ENCODE peak calls at places on chromosome 22, in eight cellular contexts. One of them, this sample, is unnamed.

GRCh38 chr22:25900390-25900789 is 158.4 kb downstream of the MYO18B start:
- DNase-seq in heart left ventricle: no peak
- DNase-seq in lower leg skin: peak
- DNase-seq in HCT116: no peak
- DNase-seq in Peyer's patch: no peak
- DNase-seq in H1: no peak
- DNase-seq in stomach: no peak
- DNase-seq in A549: no peak
- DNase-seq in this sample: no peak

GRCh38 chr22:46055176-46055850 is 78.4 kb upstream of the WNT7B start:
- DNase-seq in heart left ventricle: peak
- DNase-seq in lower leg skin: peak
- DNase-seq in HCT116: no peak
- DNase-seq in Peyer's patch: peak
- DNase-seq in H1: no peak
- DNase-seq in stomach: peak
- DNase-seq in A549: no peak
- DNase-seq in this sample: no peak

GRCh38 chr22:19287076-19287724 is 4.3 kb downstream of the CLTCL1 start:
- DNase-seq in heart left ventricle: no peak
- DNase-seq in lower leg skin: no peak
- DNase-seq in HCT116: no peak
- DNase-seq in Peyer's patch: no peak
- DNase-seq in H1: no peak
- DNase-seq in stomach: no peak
- DNase-seq in A549: peak
- DNase-seq in this sample: no peak

GRCh38 chr22:43313497-43314474 is 29.4 kb downstream of the SCUBE1 start:
- DNase-seq in heart left ventricle: peak
- DNase-seq in lower leg skin: peak
- DNase-seq in HCT116: no peak
- DNase-seq in Peyer's patch: no peak
- DNase-seq in H1: no peak
- DNase-seq in stomach: no peak
- DNase-seq in A549: no peak
- DNase-seq in this sample: peak

GRCh38 chr22:33971561-33971961 is 51.3 kb upstream of the LARGE1 start:
- DNase-seq in heart left ventricle: no peak
- DNase-seq in lower leg skin: no peak
- DNase-seq in HCT116: no peak
- DNase-seq in Peyer's patch: no peak
- DNase-seq in H1: no peak
- DNase-seq in stomach: no peak
- DNase-seq in A549: no peak
- DNase-seq in this sample: peak

GRCh38 chr22:20025401-20026203 is 4.7 kb downstream of the TANGO2 start:
- DNase-seq in heart left ventricle: no peak
- DNase-seq in lower leg skin: no peak
- DNase-seq in HCT116: no peak
- DNase-seq in Peyer's patch: no peak
- DNase-seq in H1: no peak
- DNase-seq in stomach: no peak
- DNase-seq in A549: no peak
- DNase-seq in this sample: no peak

GRCh38 chr22:47175151-47175760 is 412.8 kb downstream of the TBC1D22A start:
- DNase-seq in heart left ventricle: peak
- DNase-seq in lower leg skin: peak
- DNase-seq in HCT116: no peak
- DNase-seq in Peyer's patch: peak
- DNase-seq in H1: no peak
- DNase-seq in stomach: no peak
- DNase-seq in A549: no peak
- DNase-seq in this sample: no peak

GRCh38 chr22:26887456-26887855 is 230.1 kb downstream of the MIAT start:
- DNase-seq in heart left ventricle: no peak
- DNase-seq in lower leg skin: no peak
- DNase-seq in HCT116: no peak
- DNase-seq in Peyer's patch: no peak
- DNase-seq in H1: no peak
- DNase-seq in stomach: no peak
- DNase-seq in A549: peak
- DNase-seq in this sample: no peak

GRCh38 chr22:20084547-20085413 is 4.7 kb downstream of the DGCR8 start:
- DNase-seq in heart left ventricle: peak
- DNase-seq in lower leg skin: no peak
- DNase-seq in HCT116: no peak
- DNase-seq in Peyer's patch: no peak
- DNase-seq in H1: no peak
- DNase-seq in stomach: peak
- DNase-seq in A549: no peak
- DNase-seq in this sample: peak

GRCh38 chr22:44289429-44290171 is 23.2 kb downstream of the SHISAL1 start:
- DNase-seq in heart left ventricle: no peak
- DNase-seq in lower leg skin: no peak
- DNase-seq in HCT116: no peak
- DNase-seq in Peyer's patch: no peak
- DNase-seq in H1: no peak
- DNase-seq in stomach: no peak
- DNase-seq in A549: no peak
- DNase-seq in this sample: no peak

GRCh38 chr22:30573594-30574094 is 821 bp downstream of the GAL3ST1 start:
- DNase-seq in heart left ventricle: no peak
- DNase-seq in lower leg skin: no peak
- DNase-seq in HCT116: no peak
- DNase-seq in Peyer's patch: no peak
- DNase-seq in H1: no peak
- DNase-seq in stomach: peak
- DNase-seq in A549: no peak
- DNase-seq in this sample: no peak

GRCh38 chr22:49634006-49634772 is 193.5 kb downstream of the BRD1 start:
- DNase-seq in heart left ventricle: peak
- DNase-seq in lower leg skin: no peak
- DNase-seq in HCT116: no peak
- DNase-seq in Peyer's patch: no peak
- DNase-seq in H1: no peak
- DNase-seq in stomach: no peak
- DNase-seq in A549: no peak
- DNase-seq in this sample: no peak

GRCh38 chr22:46514592-46515207 is 22.7 kb downstream of the CELSR1 start:
- DNase-seq in heart left ventricle: no peak
- DNase-seq in lower leg skin: no peak
- DNase-seq in HCT116: no peak
- DNase-seq in Peyer's patch: no peak
- DNase-seq in H1: no peak
- DNase-seq in stomach: no peak
- DNase-seq in A549: peak
- DNase-seq in this sample: no peak

GRCh38 chr22:24564376-24565058 is 8.7 kb downstream of the SNRPD3 start:
- DNase-seq in heart left ventricle: peak
- DNase-seq in lower leg skin: no peak
- DNase-seq in HCT116: no peak
- DNase-seq in Peyer's patch: no peak
- DNase-seq in H1: no peak
- DNase-seq in stomach: no peak
- DNase-seq in A549: no peak
- DNase-seq in this sample: no peak

GRCh38 chr22:28951530-28951929 is 68.2 kb downstream of the ZNRF3 start:
- DNase-seq in heart left ventricle: no peak
- DNase-seq in lower leg skin: peak
- DNase-seq in HCT116: no peak
- DNase-seq in Peyer's patch: no peak
- DNase-seq in H1: no peak
- DNase-seq in stomach: no peak
- DNase-seq in A549: no peak
- DNase-seq in this sample: no peak

GRCh38 chr22:30276041-30276440 is 9.4 kb upstream of the OSM start:
- DNase-seq in heart left ventricle: no peak
- DNase-seq in lower leg skin: no peak
- DNase-seq in HCT116: no peak
- DNase-seq in Peyer's patch: no peak
- DNase-seq in H1: no peak
- DNase-seq in stomach: no peak
- DNase-seq in A549: no peak
- DNase-seq in this sample: no peak

GRCh38 chr22:35835998-35836691 is 118.5 kb downstream of the APOL5 start:
- DNase-seq in heart left ventricle: peak
- DNase-seq in lower leg skin: no peak
- DNase-seq in HCT116: peak
- DNase-seq in Peyer's patch: peak
- DNase-seq in H1: no peak
- DNase-seq in stomach: peak
- DNase-seq in A549: peak
- DNase-seq in this sample: no peak
- TF ChIP-seq POLR2A in heart left ventricle: no peak
- TF ChIP-seq POLR2A in lower leg skin: no peak
- TF ChIP-seq POLR2A in HCT116: no peak
- TF ChIP-seq POLR2A in Peyer's patch: no peak
- TF ChIP-seq POLR2A in H1: peak
- TF ChIP-seq POLR2A in stomach: no peak
- TF ChIP-seq POLR2A in A549: no peak
- TF ChIP-seq POLR2A in this sample: no peak

GRCh38 chr22:41256254-41256897 is 15.6 kb upstream of the CHADL start:
- DNase-seq in heart left ventricle: no peak
- DNase-seq in lower leg skin: no peak
- DNase-seq in HCT116: no peak
- DNase-seq in Peyer's patch: no peak
- DNase-seq in H1: no peak
- DNase-seq in stomach: no peak
- DNase-seq in A549: peak
- DNase-seq in this sample: no peak
- TF ChIP-seq CTCF in heart left ventricle: no peak
- TF ChIP-seq CTCF in lower leg skin: no peak
- TF ChIP-seq CTCF in HCT116: no peak
- TF ChIP-seq CTCF in Peyer's patch: no peak
- TF ChIP-seq CTCF in H1: no peak
- TF ChIP-seq CTCF in stomach: no peak
- TF ChIP-seq CTCF in A549: no peak
- TF ChIP-seq CTCF in this sample: no peak

GRCh38 chr22:42084874-42085273 is 5.4 kb downstream of the SMDT1 start:
- DNase-seq in heart left ventricle: no peak
- DNase-seq in lower leg skin: peak
- DNase-seq in HCT116: no peak
- DNase-seq in Peyer's patch: no peak
- DNase-seq in H1: no peak
- DNase-seq in stomach: no peak
- DNase-seq in A549: no peak
- DNase-seq in this sample: no peak

GRCh38 chr22:42091446-42091764 is 833 bp upstream of the NDUFA6 start:
- DNase-seq in heart left ventricle: no peak
- DNase-seq in lower leg skin: no peak
- DNase-seq in HCT116: no peak
- DNase-seq in Peyer's patch: no peak
- DNase-seq in H1: no peak
- DNase-seq in stomach: no peak
- DNase-seq in A549: no peak
- DNase-seq in this sample: no peak

GRCh38 chr22:42086051-42086450 is 4.5 kb downstream of the NDUFA6 start:
- DNase-seq in heart left ventricle: no peak
- DNase-seq in lower leg skin: peak
- DNase-seq in HCT116: no peak
- DNase-seq in Peyer's patch: no peak
- DNase-seq in H1: no peak
- DNase-seq in stomach: no peak
- DNase-seq in A549: no peak
- DNase-seq in this sample: no peak

DNA sequence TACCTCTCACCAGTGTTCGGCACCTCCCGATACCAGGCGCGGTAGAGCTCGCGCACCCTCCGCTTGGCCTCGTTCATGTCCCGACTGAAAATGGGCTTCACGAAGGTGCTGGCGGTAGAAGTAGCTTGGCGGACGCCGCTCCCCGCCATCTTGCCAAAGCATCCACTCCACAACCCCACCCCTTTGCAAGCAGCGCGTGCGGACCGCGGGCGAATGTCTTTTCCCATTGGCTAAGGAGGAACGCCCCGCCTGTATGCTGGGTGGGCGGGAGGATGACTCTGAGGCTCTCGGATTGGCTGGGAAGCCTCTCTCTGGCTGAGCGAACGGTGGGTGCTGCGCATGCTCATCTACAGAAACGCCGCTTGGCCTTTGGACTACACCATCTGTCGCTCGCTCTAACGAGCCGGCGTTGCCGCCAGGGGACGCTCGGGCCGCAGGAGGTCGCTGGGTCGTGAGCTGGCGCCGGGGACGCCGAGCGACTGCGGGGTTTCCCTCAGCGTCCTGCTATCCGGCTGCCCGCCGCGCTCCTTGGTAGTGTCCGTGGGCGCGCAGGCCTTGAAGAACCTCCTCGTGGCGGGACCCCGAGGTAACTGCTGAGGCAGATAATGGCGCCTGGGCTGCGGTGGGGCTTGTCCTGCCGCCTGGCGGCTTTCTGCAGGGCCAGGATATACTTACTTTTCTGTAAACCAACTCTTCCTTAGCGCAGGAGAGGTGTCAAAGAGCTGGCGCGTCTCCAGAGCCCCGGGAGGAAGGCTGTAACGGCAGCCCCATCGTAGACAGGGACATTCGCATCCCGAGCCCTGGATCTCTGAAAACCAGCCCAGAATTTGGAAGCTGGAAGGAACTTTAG is at the start of gene NDUFA6:
- DNase-seq in heart left ventricle: peak
- DNase-seq in lower leg skin: peak
- DNase-seq in HCT116: peak
- DNase-seq in Peyer's patch: peak
- DNase-seq in H1: peak
- DNase-seq in stomach: peak
- DNase-seq in A549: peak
- DNase-seq in this sample: peak
- TF ChIP-seq POLR2A in heart left ventricle: peak
- TF ChIP-seq POLR2A in lower leg skin: no peak
- TF ChIP-seq POLR2A in HCT116: peak
- TF ChIP-seq POLR2A in Peyer's patch: peak
- TF ChIP-seq POLR2A in H1: peak
- TF ChIP-seq POLR2A in stomach: no peak
- TF ChIP-seq POLR2A in A549: peak
- TF ChIP-seq POLR2A in this sample: peak

GRCh38 chr22:22372063-22372462 is 127.5 kb downstream of the VPREB1 start:
- DNase-seq in heart left ventricle: no peak
- DNase-seq in lower leg skin: no peak
- DNase-seq in HCT116: no peak
- DNase-seq in Peyer's patch: no peak
- DNase-seq in H1: no peak
- DNase-seq in stomach: no peak
- DNase-seq in A549: no peak
- DNase-seq in this sample: no peak

GRCh38 chr22:22374163-22374562 is 129.6 kb downstream of the VPREB1 start:
- DNase-seq in heart left ventricle: no peak
- DNase-seq in lower leg skin: no peak
- DNase-seq in HCT116: no peak
- DNase-seq in Peyer's patch: no peak
- DNase-seq in H1: no peak
- DNase-seq in stomach: no peak
- DNase-seq in A549: no peak
- DNase-seq in this sample: peak

GRCh38 chr22:22369962-22370265 is 125.3 kb downstream of the VPREB1 start:
- DNase-seq in heart left ventricle: no peak
- DNase-seq in lower leg skin: no peak
- DNase-seq in HCT116: no peak
- DNase-seq in Peyer's patch: peak
- DNase-seq in H1: no peak
- DNase-seq in stomach: no peak
- DNase-seq in A549: no peak
- DNase-seq in this sample: no peak

GRCh38 chr22:22368516-22368915 is 123.9 kb downstream of the VPREB1 start:
- DNase-seq in heart left ventricle: no peak
- DNase-seq in lower leg skin: no peak
- DNase-seq in HCT116: no peak
- DNase-seq in Peyer's patch: no peak
- DNase-seq in H1: no peak
- DNase-seq in stomach: no peak
- DNase-seq in A549: no peak
- DNase-seq in this sample: no peak

GRCh38 chr22:22371031-22371541 is 126.5 kb downstream of the VPREB1 start:
- DNase-seq in heart left ventricle: peak
- DNase-seq in lower leg skin: no peak
- DNase-seq in HCT116: no peak
- DNase-seq in Peyer's patch: no peak
- DNase-seq in H1: no peak
- DNase-seq in stomach: no peak
- DNase-seq in A549: no peak
- DNase-seq in this sample: peak
- TF ChIP-seq CTCF in heart left ventricle: no peak
- TF ChIP-seq CTCF in lower leg skin: no peak
- TF ChIP-seq CTCF in HCT116: peak
- TF ChIP-seq CTCF in Peyer's patch: no peak
- TF ChIP-seq CTCF in H1: peak
- TF ChIP-seq CTCF in stomach: no peak
- TF ChIP-seq CTCF in A549: no peak
- TF ChIP-seq CTCF in this sample: peak